ENCODE peak calls at places on chromosomes 2 and 18, in five cellular contexts. L is tibial artery, F is HepG2, U is GM23338, C is astrocyte. M is an unnamed sample.

GRCh38 chr2:54709341-54709809 is 14.1 kb upstream of the EML6 start:
- DNase-seq in L (no peak), F (no peak), U (peak; percentile 51), C (no peak), M (no peak)

GRCh38 chr2:190972846-190973245 is 41.1 kb downstream of the STAT1 start:
- DNase-seq in L (no peak), F (no peak), U (no peak), C (no peak), M (no peak)

GRCh38 chr2:2325538-2325937 is 5.5 kb downstream of the MYT1L start:
- DNase-seq in L (no peak), F (no peak), U (peak; percentile 34), C (no peak), M (peak; percentile 62)

GRCh38 chr2:172434821-172435607 is 7.6 kb downstream of the ITGA6 start:
- DNase-seq in L (no peak), F (no peak), U (peak; percentile 71), C (no peak), M (no peak)

GRCh38 chr2:44944102-44944951 is 2.8 kb downstream of the SIX3 start:
- DNase-seq in L (no peak), F (no peak), U (peak; percentile 79), C (no peak), M (peak; percentile 61)

GRCh38 chr2:11399113-11399762 is 54.8 kb upstream of the ROCK2 start:
- DNase-seq in L (no peak), F (no peak), U (no peak), C (no peak), M (no peak)

GRCh38 chr2:241559489-241560180 is 1.1 kb downstream of the BOK start:
- DNase-seq in L (no peak), F (peak; percentile 61), U (peak; percentile 75), C (peak; percentile 39), M (no peak)

GRCh38 chr2:217338306-217338916 is 478.5 kb upstream of the TNP1 start:
- DNase-seq in L (no peak), F (peak; percentile 58), U (peak; percentile 11), C (peak; percentile 93), M (no peak)

GRCh38 chr2:144660518-144661316 is 140.8 kb upstream of the ZEB2 start:
- DNase-seq in L (no peak), F (no peak), U (no peak), C (peak; percentile 31), M (no peak)

GRCh38 chr2:225411452-225411851 is 11.9 kb downstream of the NYAP2 start:
- DNase-seq in L (no peak), F (no peak), U (peak; percentile 26), C (no peak), M (no peak)

GRCh38 chr2:84946204-84947009 is 24.6 kb upstream of the KCMF1 start:
- DNase-seq in L (peak; percentile 52), F (peak; percentile 96), U (no peak), C (peak; percentile 83), M (no peak)

GRCh38 chr2:27776097-27776496 is 4.6 kb downstream of the MRPL33 start:
- DNase-seq in L (no peak), F (no peak), U (no peak), C (peak; percentile 40), M (peak; percentile 63)

GRCh38 chr2:11998626-11999378 is 252.4 kb downstream of the LPIN1 start:
- DNase-seq in L (no peak), F (no peak), U (no peak), C (peak; percentile 54), M (no peak)

GRCh38 chr18:40006553-40007073 is 1948.4 kb upstream of the PIK3C3 start:
- DNase-seq in L (no peak), F (no peak), U (peak; percentile 41), C (no peak), M (peak; percentile 8)

GRCh38 chr2:10868465-10869314 is 43.0 kb upstream of the KCNF1 start:
- DNase-seq in L (no peak), F (no peak), U (no peak), C (peak; percentile 47), M (peak; percentile 32)

GRCh38 chr2:120066708-120067547 is 54.1 kb downstream of the EPB41L5 start:
- DNase-seq in L (no peak), F (peak; percentile 98), U (no peak), C (peak; percentile 10), M (no peak)

GRCh38 chr2:189142893-189143759 is 36.4 kb downstream of the COL5A2 start:
- DNase-seq in L (no peak), F (peak; percentile 76), U (peak; percentile 85), C (no peak), M (peak; percentile 33)

GRCh38 chr2:149100739-149101699 is 62.5 kb downstream of the LYPD6B start:
- DNase-seq in L (no peak), F (no peak), U (no peak), C (no peak), M (no peak)

GRCh38 chr2:81894451-81894990 is 1590.0 kb upstream of the LRRTM1 start:
- DNase-seq in L (no peak), F (no peak), U (no peak), C (no peak), M (no peak)

GRCh38 chr18:51211552-51211951 is 14.1 kb upstream of the MEX3C start:
- DNase-seq in L (no peak), F (peak; percentile 85), U (no peak), C (peak; percentile 94), M (no peak)

GRCh38 chr2:57884281-57884680 is 162.3 kb upstream of the VRK2 start:
- DNase-seq in L (no peak), F (no peak), U (no peak), C (no peak), M (no peak)

GRCh38 chr2:57880446-57880845 is 166.2 kb upstream of the VRK2 start:
- DNase-seq in L (no peak), F (no peak), U (no peak), C (no peak), M (no peak)

GRCh38 chr2:57880967-57881366 is 165.6 kb upstream of the VRK2 start:
- DNase-seq in L (no peak), F (no peak), U (no peak), C (no peak), M (no peak)

GRCh38 chr2:57881998-57882884 is 164.4 kb upstream of the VRK2 start:
- DNase-seq in L (no peak), F (peak; percentile 35), U (no peak), C (peak; percentile 41), M (no peak)

GRCh38 chr2:57882895-57883515 is 163.6 kb upstream of the VRK2 start:
- DNase-seq in L (no peak), F (no peak), U (no peak), C (no peak), M (no peak)
- H3K4me3 ChIP-seq in L (no peak overlapping the region), F (peak overlapping the region; percentile 13), U (no peak overlapping the region), C (no peak overlapping the region), M (peak overlapping the region; percentile 16)

GRCh38 chr2:177735318-177735803 is 337.2 kb downstream of the PDE11A start:
- DNase-seq in L (no peak), F (no peak), U (peak; percentile 22), C (no peak), M (no peak)
- TF ChIP-seq CTCF in L (no peak), F (no peak), U (no peak), C (no peak), M (no peak)

GRCh38 chr2:7012141-7012809 is 95.1 kb downstream of the RNF144A start:
- DNase-seq in L (no peak), F (no peak), U (no peak), C (peak; percentile 71), M (peak; percentile 86)

GRCh38 chr2:7010376-7010775 is 93.2 kb downstream of the RNF144A start:
- DNase-seq in L (no peak), F (no peak), U (no peak), C (peak; percentile 99), M (no peak)

GRCh38 chr2:7009207-7009911 is 92.1 kb downstream of the RNF144A start:
- DNase-seq in L (no peak), F (no peak), U (peak; percentile 17), C (peak; percentile 67), M (no peak)

GRCh38 chr2:7013761-7014160 is 96.5 kb downstream of the RNF144A start:
- DNase-seq in L (no peak), F (no peak), U (no peak), C (no peak), M (no peak)

DNA sequence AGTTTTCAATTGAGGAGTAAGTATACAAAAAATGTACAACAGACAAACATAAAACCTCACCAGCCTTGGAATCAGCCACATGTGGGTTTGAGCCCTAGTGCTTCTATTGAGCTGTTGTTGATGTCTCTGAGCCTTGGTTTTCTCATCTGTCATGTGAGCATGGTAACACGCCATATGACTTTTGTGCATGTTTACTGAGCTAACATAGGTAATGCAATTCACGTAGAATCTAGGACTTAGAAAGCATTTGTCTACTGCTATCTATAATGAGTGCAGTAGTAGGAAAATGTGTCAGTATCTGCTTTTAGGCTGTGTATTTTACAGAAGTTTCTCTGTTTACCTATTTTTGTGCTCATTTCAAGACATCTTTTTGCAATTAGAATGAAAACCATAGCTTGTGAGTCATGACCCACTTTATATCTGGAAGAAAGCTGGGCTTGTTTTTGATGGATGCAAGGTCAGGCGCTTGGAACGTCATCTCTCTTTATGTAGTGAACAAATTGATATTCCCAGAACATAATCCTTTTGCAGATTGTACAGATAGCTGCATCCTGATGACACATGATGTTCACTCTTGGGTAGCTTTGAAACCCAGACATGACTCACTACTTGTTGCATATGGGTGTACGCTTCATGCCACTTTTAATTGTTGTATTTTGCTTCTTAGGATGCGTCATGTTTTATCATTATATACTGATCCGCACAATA is 94.3 kb downstream of the RNF144A start:
- DNase-seq in L (no peak), F (no peak), U (no peak), C (peak; percentile 100), M (no peak)
- H3K4me1 ChIP-seq in L (no peaks in the 10 kb centered on the region), F (no peaks in the 10 kb centered on the region), U (peaks cover 6% of the 10 kb centered on the region), C (peaks cover 71% of the 10 kb centered on the region), M (peaks cover 72% of the 10 kb centered on the region)

DNA sequence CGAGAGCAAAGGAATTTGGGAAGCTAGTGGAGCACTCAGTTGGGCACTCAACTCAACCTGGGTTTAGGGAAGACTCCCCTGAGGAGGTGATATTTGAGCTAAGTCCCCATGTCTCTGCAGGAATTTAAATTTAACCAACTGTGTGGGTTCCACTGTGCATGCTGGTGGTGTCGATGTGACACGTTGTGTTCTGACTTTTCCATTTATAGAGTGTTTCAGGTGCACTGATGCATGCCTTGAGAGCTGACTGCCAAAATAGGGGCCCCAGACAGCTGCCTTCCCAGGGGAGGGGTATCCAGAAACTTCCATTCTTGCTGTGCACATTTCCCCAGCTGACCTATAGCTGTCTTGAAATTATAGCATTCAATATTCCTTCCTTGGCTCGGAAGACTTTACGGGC is 63.7 kb upstream of the BCL2L11 start:
- DNase-seq in L (no peak), F (no peak), U (no peak), C (no peak), M (no peak)
- H3K4me3 ChIP-seq in L (no peak overlapping the region), F (no peak overlapping the region), U (no peak overlapping the region), C (no peak overlapping the region), M (no peak overlapping the region)

GRCh38 chr2:132421198-132421780 is 4.7 kb downstream of the GPR39 start:
- DNase-seq in L (no peak), F (no peak), U (no peak), C (no peak), M (no peak)
- TF ChIP-seq CTCF in L (no peak), F (no peak), U (no peak), C (peak; percentile 8), M (no peak)

GRCh38 chr2:47039913-47040562 is 115.1 kb downstream of the STPG4 start:
- DNase-seq in L (no peak), F (no peak), U (no peak), C (no peak), M (no peak)
- H3K4me1 ChIP-seq in L (peaks cover 56% of the 10 kb centered on the region), F (peaks cover 92% of the 10 kb centered on the region), U (peaks cover 28% of the 10 kb centered on the region), C (peaks cover 46% of the 10 kb centered on the region), M (peaks cover 73% of the 10 kb centered on the region)

M was measured in BE2C.